ENCODE peak calls at places on chromosomes 2 and 18, in four cellular contexts. T is thyroid gland, V is tibial nerve, U is right lobe of liver. D is an unnamed sample.

GRCh38 chr18:66562279-66562678 is 41.6 kb downstream of the CDH19 start:
- DNase-seq in V (no peak), T (no peak), U (no peak), D (no peak)

GRCh38 chr2:191846787-191847620 is at the start of gene CAVIN2:
- DNase-seq in V (no peak), U (no peak), T (peak; percentile 84), D (peak; percentile 73)

GRCh38 chr18:59748628-59749360 is 51.6 kb upstream of the CCBE1 start:
- DNase-seq in T (no peak), V (no peak), U (no peak), D (no peak)

GRCh38 chr2:127620867-127621266 is 25.1 kb upstream of the GPR17 start:
- DNase-seq in V (no peak), T (no peak), U (no peak), D (no peak)

GRCh38 chr2:86251840-86252266 is 52.6 kb downstream of the MRPL35 start:
- DNase-seq in V (no peak), U (no peak), T (peak; percentile 77), D (no peak)

GRCh38 chr18:67010916-67011315 is 407.0 kb upstream of the CDH19 start:
- DNase-seq in V (no peak), T (no peak), U (no peak), D (no peak)

GRCh38 chr2:136386046-136386445 is 268.1 kb upstream of the CXCR4 start:
- DNase-seq in V (no peak), T (no peak), U (no peak), D (no peak)

GRCh38 chr2:240791821-240792657 is 28.0 kb downstream of the KIF1A start:
- DNase-seq in V (no peak), U (peak; percentile 49), T (no peak), D (peak; percentile 40)

GRCh38 chr2:204665244-204665643 is 120.0 kb downstream of the PARD3B start:
- DNase-seq in V (no peak), U (no peak), T (peak; percentile 6), D (no peak)

DNA sequence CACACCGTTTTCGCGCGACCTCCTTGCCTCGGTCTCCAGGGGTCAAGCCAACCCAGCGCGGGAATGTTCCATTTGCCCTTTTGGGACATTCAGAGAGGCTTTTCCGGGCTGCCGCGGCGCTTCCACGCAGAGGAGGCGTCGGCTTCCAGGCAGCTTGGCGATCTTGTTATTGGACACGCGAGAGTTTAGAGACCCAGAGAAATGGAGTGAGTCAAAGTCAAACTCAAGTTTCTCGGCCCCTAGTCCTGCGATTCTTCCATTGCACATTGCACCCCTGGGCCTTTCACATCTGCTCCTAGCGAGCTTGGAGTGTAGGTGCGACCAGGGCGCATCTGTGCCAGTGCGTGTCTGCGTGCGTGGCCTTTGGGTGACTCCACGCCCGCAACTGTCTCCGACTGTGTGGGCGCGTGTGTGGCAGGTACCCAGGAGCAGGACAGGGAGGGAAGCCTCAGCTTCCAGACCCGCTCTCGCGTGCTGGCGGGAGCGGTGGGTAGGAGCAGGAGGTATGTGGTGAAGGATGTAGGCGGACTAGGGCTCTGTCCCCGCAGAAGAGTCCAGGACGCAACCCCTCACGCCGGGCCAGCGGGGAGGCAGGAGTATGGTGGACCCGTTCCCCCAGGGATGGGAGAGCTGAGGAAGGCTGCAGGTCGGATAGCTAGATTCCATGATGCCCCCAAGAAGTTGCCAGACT is 13.5 kb downstream of the SIX3 start:
- DNase-seq in V (no peak), U (no peak), T (no peak), D (no peak)
- H3K27me3 ChIP-seq in V (peaks cover 3% of the 10 kb centered on the region), U (no peaks in the 10 kb centered on the region), T (peaks cover 10% of the 10 kb centered on the region), D (peaks cover 64% of the 10 kb centered on the region)

DNA sequence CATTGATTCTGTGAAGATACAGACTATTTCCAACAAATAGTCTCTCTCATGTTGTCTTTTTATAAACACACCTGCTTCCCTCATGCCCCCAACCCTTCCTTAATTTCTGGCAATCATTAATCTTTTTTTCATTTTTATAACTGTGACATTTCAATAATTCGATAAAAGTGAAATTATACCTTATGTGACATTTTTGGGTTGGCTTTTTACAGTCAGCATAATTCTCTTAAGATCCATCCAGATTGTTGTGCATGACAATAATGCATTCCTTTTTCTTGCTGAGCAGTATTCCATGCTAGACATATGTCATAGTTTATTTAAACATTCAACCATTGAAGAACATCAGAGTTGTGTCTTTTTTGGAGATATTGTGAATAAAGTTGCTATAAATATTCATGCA is 541.8 kb upstream of the VRK2 start:
- DNase-seq in T (no peak), V (no peak), U (no peak), D (no peak)
- H3K4me1 ChIP-seq in T (no peaks in the 10 kb centered on the region), V (no peaks in the 10 kb centered on the region), U (no peaks in the 10 kb centered on the region), D (no peaks in the 10 kb centered on the region)

DNA sequence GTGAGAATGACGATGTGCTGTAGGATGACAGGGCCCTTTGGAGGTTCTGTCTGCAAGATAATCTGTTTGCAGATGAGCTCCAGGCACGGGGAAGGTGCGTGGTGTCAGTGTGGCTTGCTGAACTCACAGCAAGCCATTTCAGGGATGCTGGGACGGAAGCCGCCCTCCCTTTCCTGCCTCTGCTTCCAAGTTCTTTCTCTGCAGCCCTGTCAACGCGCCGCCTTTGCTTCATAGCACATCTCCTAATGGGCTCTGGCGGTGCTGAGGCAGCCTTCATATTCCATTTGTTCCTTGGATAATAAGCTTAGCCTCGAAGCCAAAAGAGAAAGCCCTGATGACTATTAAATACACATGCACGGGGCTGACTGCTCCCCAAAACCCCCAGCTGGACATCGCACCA is 81.7 kb upstream of the TAF1B start:
- DNase-seq in V (no peak), T (no peak), U (no peak), D (peak; percentile 58)
- H3K27ac ChIP-seq in V (no peak overlapping the region), T (no peak overlapping the region), U (no peak overlapping the region), D (no peak overlapping the region)

DNA sequence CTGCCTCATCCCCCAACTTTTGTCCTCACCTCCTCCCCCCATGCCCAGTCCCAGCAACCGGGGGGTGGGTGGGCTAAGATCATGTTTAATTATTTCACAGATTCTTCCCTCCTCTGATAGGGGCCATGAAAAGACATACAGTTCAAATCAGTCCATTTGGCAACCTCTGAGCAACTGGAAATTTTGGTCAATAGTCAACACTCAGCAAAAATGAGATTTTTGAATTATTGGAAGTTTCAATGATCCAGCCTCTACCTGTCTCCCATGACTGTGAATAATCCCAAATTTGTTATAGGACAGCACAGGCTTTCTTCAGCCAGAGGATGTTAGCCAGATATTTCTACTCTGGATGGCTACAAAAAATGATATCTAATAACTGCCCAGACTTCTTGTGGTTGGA is 549.9 kb downstream of the TNS1 start:
- DNase-seq in T (no peak), V (no peak), U (no peak), D (no peak)
- H3K27me3 ChIP-seq in T (no peaks in the 10 kb centered on the region), V (no peaks in the 10 kb centered on the region), U (no peaks in the 10 kb centered on the region), D (no peaks in the 10 kb centered on the region)

DNA sequence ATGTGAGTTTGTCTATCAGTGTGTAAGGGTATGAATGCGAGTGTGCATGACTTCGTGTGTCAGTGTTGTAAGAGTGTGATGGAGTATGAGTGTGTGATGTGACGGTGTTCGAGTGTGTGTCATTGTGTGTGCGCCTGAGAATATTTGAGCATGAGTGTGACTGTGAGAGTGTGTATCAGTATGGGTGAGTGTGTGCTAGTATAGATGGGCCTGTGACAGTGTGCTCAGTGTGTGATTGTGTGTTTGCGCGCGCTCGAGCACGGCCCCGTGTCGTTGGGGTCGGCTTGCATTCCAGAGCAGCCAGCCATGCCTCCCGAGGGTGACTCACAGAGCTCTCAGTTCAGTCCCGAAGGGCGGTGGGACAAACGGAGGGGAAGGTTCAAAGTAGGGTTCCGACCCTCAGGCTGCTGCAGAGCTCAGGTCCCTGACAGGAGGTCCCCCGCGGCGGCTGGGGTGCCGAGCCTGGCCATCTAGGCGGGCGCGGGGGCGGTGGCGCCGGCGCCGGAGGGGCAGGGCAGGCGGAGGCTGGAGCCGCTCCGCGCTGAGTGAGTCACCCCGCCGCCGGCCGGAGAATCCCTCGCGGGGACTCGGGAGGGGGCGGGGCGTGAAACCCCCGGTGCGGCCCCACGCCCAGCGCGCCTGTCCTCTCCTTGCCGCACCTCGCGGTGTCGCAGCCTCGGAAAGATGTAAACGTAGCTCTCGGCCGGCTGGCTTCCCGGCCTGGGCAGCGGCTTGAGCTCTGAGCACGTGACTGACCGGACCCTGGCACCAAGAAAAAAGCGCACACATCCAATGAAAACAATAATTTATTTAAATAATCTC is 3.8 kb downstream of the DLX2 start:
- DNase-seq in T (no peak), U (no peak), V (no peak), D (no peak)
- H3K4me1 ChIP-seq in T (peaks cover 86% of the 10 kb centered on the region), U (no peaks in the 10 kb centered on the region), V (peaks cover 84% of the 10 kb centered on the region), D (peaks cover 73% of the 10 kb centered on the region)

GRCh38 chr2:105057005-105057404 is 19.1 kb downstream of the MRPS9 start:
- DNase-seq in V (no peak), U (no peak), T (no peak), D (no peak)
- H3K27ac ChIP-seq in V (no peak overlapping the region), U (no peak overlapping the region), T (no peak overlapping the region), D (no peak overlapping the region)

DNA sequence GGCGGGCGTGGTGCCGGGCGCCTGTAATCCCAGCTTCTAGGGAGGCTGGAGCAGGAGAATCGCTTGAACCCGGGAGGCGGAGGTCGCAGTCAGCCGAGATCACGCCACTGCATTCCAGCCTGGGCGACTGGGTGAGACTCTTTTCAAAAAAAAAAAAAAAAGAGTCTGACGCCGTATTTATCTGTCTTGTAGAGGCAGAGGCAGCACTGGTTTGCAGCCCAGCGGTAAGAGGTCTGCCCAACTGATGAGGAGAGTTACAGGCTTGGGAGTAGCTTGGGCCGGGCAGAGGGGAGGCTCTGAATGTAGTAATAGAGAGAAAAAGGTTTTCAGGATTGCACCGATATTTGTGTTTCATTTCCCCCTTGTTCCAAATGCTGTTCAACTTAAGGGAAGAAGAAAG is 9.4 kb upstream of the SP9 start:
- DNase-seq in U (no peak), T (no peak), V (no peak), D (no peak)
- H3K27me3 ChIP-seq in U (peaks cover 18% of the 10 kb centered on the region), T (peaks cover 44% of the 10 kb centered on the region), V (peaks cover 13% of the 10 kb centered on the region), D (peaks cover 69% of the 10 kb centered on the region)